ENCODE peak calls at places on chromosomes 13 and 19, in nine cellular contexts. J is dorsolateral prefrontal cortex, O is adrenal gland, U is right atrium auricular region, V is fibroblast of lung, K is hepatocyte, Z is breast epithelium, G is PC-9, P is uterus. B is an unnamed sample.
A peak's percentile ranks its signal among the peaks of the same experiment; 100 is the strongest.

GRCh38 chr19:13176345-13176744 is 26.1 kb downstream of the IER2 start:
- DNase-seq in J (no peak), G (no peak), O (no peak), U (no peak), P (no peak), K (no peak), Z (no peak), V (no peak), B (no peak)

GRCh38 chr13:98586400-98587144 is 9.7 kb upstream of the STK24 start:
- DNase-seq in V (no peak), K (no peak), Z (no peak), G (no peak), U (no peak), P (no peak), O (no peak), J (no peak), B (no peak)

GRCh38 chr13:113976711-113977684 is 3.1 kb upstream of the C13orf46 start:
- DNase-seq in V (peak; percentile 13), K (no peak), P (no peak), G (peak; percentile 72), J (no peak), O (no peak), U (no peak), Z (no peak), B (no peak)

GRCh38 chr19:16293133-16294085 is 31.2 kb upstream of the KLF2 start:
- DNase-seq in Z (peak; percentile 62), U (peak; percentile 94), K (peak; percentile 84), J (no peak), O (peak; percentile 51), G (peak; percentile 61), P (peak; percentile 98), V (peak; percentile 98), B (no peak)

GRCh38 chr19:54233941-54234340 is 8.6 kb downstream of the LILRA6 start:
- DNase-seq in P (no peak), K (no peak), J (no peak), O (no peak), U (no peak), V (no peak), G (no peak), Z (no peak), B (no peak)

GRCh38 chr19:14218615-14219330 is 12.8 kb upstream of the ADGRL1 start:
- DNase-seq in U (no peak), Z (no peak), G (no peak), K (no peak), P (no peak), J (no peak), O (no peak), V (peak; percentile 81), B (no peak)

GRCh38 chr19:44887648-44888047 is 3.4 kb upstream of the TOMM40 start:
- DNase-seq in O (no peak), K (no peak), U (no peak), V (no peak), Z (no peak), G (no peak), P (no peak), J (no peak), B (no peak)

GRCh38 chr13:30708541-30708940 is 26.8 kb upstream of the ALOX5AP start:
- DNase-seq in V (peak; percentile 55), J (no peak), P (no peak), G (no peak), O (no peak), K (no peak), Z (no peak), U (no peak), B (no peak)

GRCh38 chr13:41842029-41842428 is 118.9 kb downstream of the VWA8 start:
- DNase-seq in J (no peak), O (peak; percentile 21), P (peak; percentile 20), U (no peak), Z (no peak), V (peak; percentile 57), G (no peak), K (peak; percentile 31), B (no peak)

GRCh38 chr13:59677966-59678814 is 485.5 kb downstream of the DIAPH3 start:
- DNase-seq in K (peak; percentile 72), Z (no peak), J (no peak), G (no peak), P (no peak), O (peak; percentile 40), U (no peak), V (peak; percentile 83), B (no peak)

GRCh38 chr19:35551091-35551810 is 5.8 kb downstream of the TMEM147 start:
- DNase-seq in G (no peak), O (no peak), U (no peak), P (no peak), J (no peak), V (no peak), Z (no peak), K (no peak), B (no peak)

GRCh38 chr19:35484637-35485036 is 5.6 kb downstream of the KRTDAP start:
- DNase-seq in P (no peak), Z (no peak), G (no peak), V (no peak), J (no peak), O (no peak), U (no peak), K (no peak), B (no peak)

GRCh38 chr19:47861630-47862029 is 2.6 kb downstream of the TPRX2 start:
- DNase-seq in J (no peak), K (no peak), Z (no peak), P (no peak), O (no peak), U (no peak), V (no peak), G (no peak), B (no peak)
- H3K27me3 ChIP-seq in J (no peaks in the 10 kb centered on the region), K (no peaks in the 10 kb centered on the region), Z (no peaks in the 10 kb centered on the region), P (no peaks in the 10 kb centered on the region), O (no peaks in the 10 kb centered on the region), U (no peaks in the 10 kb centered on the region), V (no peaks in the 10 kb centered on the region), G (peaks cover 33% of the 10 kb centered on the region), B (no peaks in the 10 kb centered on the region)

DNA sequence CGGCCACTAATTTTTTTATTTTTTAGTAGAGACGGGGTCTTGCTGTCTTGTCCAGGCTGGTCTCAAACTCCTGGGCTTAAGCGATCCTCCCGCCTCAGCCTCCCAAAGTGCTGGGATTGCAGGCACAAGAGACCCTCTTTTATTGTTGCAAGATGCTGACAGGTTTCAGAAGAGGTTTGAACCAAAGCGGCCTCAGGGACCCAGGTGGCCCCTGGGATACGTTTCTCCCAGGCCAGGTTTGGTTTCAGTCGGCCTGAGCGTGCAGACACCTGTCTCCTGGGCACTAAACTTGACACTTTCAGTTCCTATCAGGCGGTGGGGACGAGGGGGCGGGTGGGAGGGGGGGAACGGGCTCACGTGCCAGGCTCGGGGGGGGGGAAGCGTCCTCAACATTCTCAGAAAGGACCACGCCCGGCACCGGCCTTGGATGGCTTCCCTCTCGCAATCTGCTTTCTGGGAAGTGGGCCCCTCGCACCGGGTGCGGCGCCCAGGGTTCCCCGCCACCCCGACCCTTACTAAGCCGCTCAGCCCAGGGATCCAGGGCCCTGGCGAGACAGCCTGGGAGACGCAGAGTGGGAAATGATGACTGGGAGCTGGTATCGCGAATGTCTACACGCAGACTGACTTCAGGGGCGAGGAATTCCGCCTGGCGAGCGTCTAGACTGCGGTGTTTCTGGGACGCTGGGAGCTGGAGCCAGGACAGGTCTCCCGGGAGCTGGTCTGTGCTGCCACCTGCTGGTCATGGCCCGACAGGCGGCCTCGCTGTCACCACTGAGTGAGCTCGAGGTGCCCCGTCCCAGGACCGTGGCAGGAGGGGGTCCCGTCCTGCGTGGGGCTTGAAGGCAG is 91.6 kb downstream of the GNG7 start:
- DNase-seq in P (peak; percentile 92), J (peak; percentile 89), O (peak; percentile 95), Z (peak; percentile 89), V (peak; percentile 89), K (peak; percentile 96), U (peak; percentile 97), G (peak; percentile 85), B (peak; percentile 78)
- H3K27ac ChIP-seq in P (peak overlapping the region; percentile 82), J (no peak overlapping the region), O (no peak overlapping the region), Z (peak overlapping the region; percentile 88), V (no peak overlapping the region), K (peak overlapping the region; percentile 67), U (peak overlapping the region; percentile 88), G (no peak overlapping the region), B (no peak overlapping the region)

DNA sequence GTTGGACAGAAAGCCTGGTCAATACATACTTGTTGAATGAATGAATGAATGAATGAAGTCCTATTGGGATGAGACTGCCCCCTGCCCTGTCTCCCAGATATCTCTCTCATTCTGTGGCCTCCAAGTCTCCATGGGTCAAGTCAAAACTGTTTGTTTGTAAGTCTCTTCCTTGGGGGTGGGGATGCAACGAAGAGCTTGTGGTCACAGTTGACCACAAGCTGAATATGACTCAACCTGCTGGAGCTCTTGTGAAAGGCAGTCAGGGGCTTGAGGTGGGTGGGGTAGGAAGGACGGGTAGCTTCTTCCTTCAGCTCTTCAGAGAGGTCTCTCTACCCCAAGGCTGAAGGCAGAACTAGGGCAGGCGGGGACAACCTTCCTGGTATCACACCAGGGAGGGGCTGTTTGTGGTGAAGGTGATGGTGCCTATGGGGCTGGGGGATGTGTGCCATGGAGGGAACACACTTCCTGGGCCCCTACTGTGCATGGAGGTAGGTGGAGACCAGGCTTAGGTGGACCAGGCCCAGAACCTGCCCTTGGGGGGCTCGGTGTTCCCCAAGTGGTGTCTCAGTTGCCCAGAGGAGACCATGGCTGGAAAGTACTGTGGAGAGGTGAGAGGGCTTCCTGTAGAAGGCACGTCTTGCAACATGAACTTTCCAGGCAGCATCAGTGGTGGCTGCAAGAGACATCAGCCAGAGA is 8.0 kb downstream of the MYO1F start:
- DNase-seq in Z (no peak), K (no peak), V (peak; percentile 92), O (peak; percentile 54), P (no peak), U (peak; percentile 67), G (peak; percentile 63), J (no peak), B (peak; percentile 93)
- H3K4me3 ChIP-seq in Z (no peak overlapping the region), K (no peak overlapping the region), V (no peak overlapping the region), O (no peak overlapping the region), P (no peak overlapping the region), U (no peak overlapping the region), G (no peak overlapping the region), J (no peak overlapping the region), B (peak overlapping the region; percentile 65)

GRCh38 chr19:18384775-18385174 is 1.2 kb upstream of the GDF15 start:
- DNase-seq in P (no peak), O (no peak), U (no peak), J (no peak), K (no peak), V (no peak), G (no peak), Z (no peak), B (no peak)
- H3K27me3 ChIP-seq in P (no peaks in the 10 kb centered on the region), O (no peaks in the 10 kb centered on the region), U (no peaks in the 10 kb centered on the region), J (peaks cover 8% of the 10 kb centered on the region), K (no peaks in the 10 kb centered on the region), V (no peaks in the 10 kb centered on the region), G (no peaks in the 10 kb centered on the region), Z (no peaks in the 10 kb centered on the region), B (peaks cover 11% of the 10 kb centered on the region)

DNA sequence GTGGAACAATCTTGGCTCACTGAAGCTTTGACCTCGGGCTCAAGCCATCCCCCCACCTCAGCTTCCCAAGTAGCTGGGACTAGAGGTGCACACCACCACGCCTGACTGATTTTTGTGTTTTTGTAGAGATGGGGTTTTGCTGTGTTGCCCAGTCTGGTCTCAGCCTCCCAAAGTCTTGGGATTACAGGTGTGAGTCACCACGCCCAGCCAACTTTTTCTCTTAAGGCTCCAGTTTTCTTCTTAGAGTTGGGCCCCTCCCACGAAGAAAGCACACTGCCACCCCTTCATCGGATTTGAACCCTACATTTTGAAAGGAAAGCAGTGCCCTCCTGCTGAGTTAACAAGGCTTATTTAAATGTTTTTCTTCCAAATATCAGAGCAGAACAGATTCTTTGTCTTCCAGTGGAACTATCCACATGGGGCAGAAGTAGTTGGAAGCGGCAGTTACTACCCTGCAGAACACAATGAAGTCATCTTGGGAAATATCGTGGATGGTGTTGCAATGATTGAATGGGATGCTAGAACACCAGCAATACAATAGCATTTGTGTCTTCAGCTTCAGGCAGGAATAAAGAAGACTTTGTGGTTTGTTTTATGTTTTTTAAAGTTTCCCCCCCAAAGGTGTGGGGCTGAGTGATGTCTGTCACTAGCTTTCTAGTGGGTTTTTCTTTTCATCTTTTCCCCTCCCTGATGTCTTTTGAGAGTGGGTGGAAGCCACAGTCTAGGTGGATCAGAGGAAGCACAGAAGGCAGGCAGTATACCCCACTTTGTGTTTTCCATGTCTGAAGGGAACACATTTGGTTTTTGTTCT is 8.9 kb downstream of the ACTN4 start:
- DNase-seq in G (no peak), K (no peak), O (peak; percentile 57), V (peak; percentile 68), U (no peak), P (no peak), Z (no peak), J (no peak), B (peak; percentile 79)
- H3K27ac ChIP-seq in G (peak overlapping the region; percentile 99), K (peak overlapping the region; percentile 85), O (peak overlapping the region; percentile 96), V (peak overlapping the region; percentile 88), U (peak overlapping the region; percentile 97), P (peak overlapping the region; percentile 98), Z (peak overlapping the region; percentile 98), J (peak overlapping the region; percentile 93), B (peak overlapping the region; percentile 83)